ENCODE peak calls at places on chromosomes 16 and 17, in nine cellular contexts. One of them, this sample, is unnamed.

GRCh38 chr16:50669741-50670140 is 11.4 kb downstream of the SNX20 start:
- DNase-seq in CD8-positive, alpha-beta T cell: no peak
- DNase-seq in sigmoid colon: no peak
- DNase-seq in lung: no peak
- DNase-seq in lower lobe of right lung: peak
- DNase-seq in ovary: no peak
- DNase-seq in heart right ventricle: no peak
- DNase-seq in fibroblast of lung: no peak
- DNase-seq in tibial nerve: no peak
- DNase-seq in this sample: no peak

GRCh38 chr16:89491238-89491869 is 993 bp upstream of the ANKRD11 start:
- DNase-seq in CD8-positive, alpha-beta T cell: no peak
- DNase-seq in sigmoid colon: no peak
- DNase-seq in lung: no peak
- DNase-seq in lower lobe of right lung: no peak
- DNase-seq in ovary: no peak
- DNase-seq in heart right ventricle: no peak
- DNase-seq in fibroblast of lung: no peak
- DNase-seq in tibial nerve: no peak
- DNase-seq in this sample: no peak

GRCh38 chr17:33964344-33964979 is 290.6 kb upstream of the CCL2 start:
- DNase-seq in CD8-positive, alpha-beta T cell: no peak
- DNase-seq in sigmoid colon: no peak
- DNase-seq in lung: no peak
- DNase-seq in lower lobe of right lung: no peak
- DNase-seq in ovary: no peak
- DNase-seq in heart right ventricle: no peak
- DNase-seq in fibroblast of lung: no peak
- DNase-seq in tibial nerve: no peak
- DNase-seq in this sample: no peak

GRCh38 chr16:48542020-48542473 is 67.9 kb downstream of the N4BP1 start:
- DNase-seq in CD8-positive, alpha-beta T cell: no peak
- DNase-seq in sigmoid colon: peak
- DNase-seq in lung: peak
- DNase-seq in lower lobe of right lung: peak
- DNase-seq in ovary: peak
- DNase-seq in heart right ventricle: peak
- DNase-seq in fibroblast of lung: peak
- DNase-seq in tibial nerve: peak
- DNase-seq in this sample: peak

GRCh38 chr17:13306310-13306962 is 288.6 kb upstream of the ELAC2 start:
- DNase-seq in CD8-positive, alpha-beta T cell: no peak
- DNase-seq in sigmoid colon: no peak
- DNase-seq in lung: no peak
- DNase-seq in lower lobe of right lung: no peak
- DNase-seq in ovary: no peak
- DNase-seq in heart right ventricle: no peak
- DNase-seq in fibroblast of lung: peak
- DNase-seq in tibial nerve: no peak
- DNase-seq in this sample: no peak

GRCh38 chr16:73152731-73153130 is 104.8 kb upstream of the ZFHX3 start:
- DNase-seq in CD8-positive, alpha-beta T cell: no peak
- DNase-seq in sigmoid colon: no peak
- DNase-seq in lung: no peak
- DNase-seq in lower lobe of right lung: no peak
- DNase-seq in ovary: no peak
- DNase-seq in heart right ventricle: no peak
- DNase-seq in fibroblast of lung: peak
- DNase-seq in tibial nerve: no peak
- DNase-seq in this sample: no peak

GRCh38 chr16:8768701-8769100 is 28.7 kb downstream of the TMEM186 start:
- DNase-seq in CD8-positive, alpha-beta T cell: no peak
- DNase-seq in sigmoid colon: no peak
- DNase-seq in lung: no peak
- DNase-seq in lower lobe of right lung: no peak
- DNase-seq in ovary: no peak
- DNase-seq in heart right ventricle: no peak
- DNase-seq in fibroblast of lung: peak
- DNase-seq in tibial nerve: no peak
- DNase-seq in this sample: no peak

GRCh38 chr16:56269276-56269675 is 78.0 kb downstream of the GNAO1 start:
- DNase-seq in CD8-positive, alpha-beta T cell: no peak
- DNase-seq in sigmoid colon: peak
- DNase-seq in lung: no peak
- DNase-seq in lower lobe of right lung: no peak
- DNase-seq in ovary: no peak
- DNase-seq in heart right ventricle: no peak
- DNase-seq in fibroblast of lung: no peak
- DNase-seq in tibial nerve: no peak
- DNase-seq in this sample: no peak

GRCh38 chr17:17164156-17164555 is 42.0 kb downstream of the PLD6 start:
- DNase-seq in CD8-positive, alpha-beta T cell: no peak
- DNase-seq in sigmoid colon: no peak
- DNase-seq in lung: no peak
- DNase-seq in lower lobe of right lung: no peak
- DNase-seq in ovary: peak
- DNase-seq in heart right ventricle: no peak
- DNase-seq in fibroblast of lung: no peak
- DNase-seq in tibial nerve: no peak
- DNase-seq in this sample: no peak

GRCh38 chr17:42917236-42917603 is 16.6 kb downstream of the G6PC1 start:
- DNase-seq in CD8-positive, alpha-beta T cell: no peak
- DNase-seq in sigmoid colon: no peak
- DNase-seq in lung: no peak
- DNase-seq in lower lobe of right lung: no peak
- DNase-seq in ovary: no peak
- DNase-seq in heart right ventricle: no peak
- DNase-seq in fibroblast of lung: peak
- DNase-seq in tibial nerve: no peak
- DNase-seq in this sample: no peak

GRCh38 chr17:71494045-71494444 is 626.8 kb upstream of the SOX9 start:
- DNase-seq in CD8-positive, alpha-beta T cell: no peak
- DNase-seq in sigmoid colon: no peak
- DNase-seq in lung: no peak
- DNase-seq in lower lobe of right lung: no peak
- DNase-seq in ovary: no peak
- DNase-seq in heart right ventricle: no peak
- DNase-seq in fibroblast of lung: peak
- DNase-seq in tibial nerve: no peak
- DNase-seq in this sample: no peak

GRCh38 chr17:76038050-76038449 is 10.9 kb upstream of the EVPL start:
- DNase-seq in CD8-positive, alpha-beta T cell: no peak
- DNase-seq in sigmoid colon: no peak
- DNase-seq in lung: no peak
- DNase-seq in lower lobe of right lung: no peak
- DNase-seq in ovary: no peak
- DNase-seq in heart right ventricle: no peak
- DNase-seq in fibroblast of lung: no peak
- DNase-seq in tibial nerve: no peak
- DNase-seq in this sample: no peak

GRCh38 chr16:19068237-19068815 is 912 bp downstream of the COQ7 start:
- DNase-seq in CD8-positive, alpha-beta T cell: no peak
- DNase-seq in sigmoid colon: no peak
- DNase-seq in lung: no peak
- DNase-seq in lower lobe of right lung: no peak
- DNase-seq in ovary: peak
- DNase-seq in heart right ventricle: no peak
- DNase-seq in fibroblast of lung: no peak
- DNase-seq in tibial nerve: no peak
- DNase-seq in this sample: no peak

GRCh38 chr16:19062706-19063105 is 4.7 kb upstream of the COQ7 start:
- DNase-seq in CD8-positive, alpha-beta T cell: no peak
- DNase-seq in sigmoid colon: no peak
- DNase-seq in lung: no peak
- DNase-seq in lower lobe of right lung: no peak
- DNase-seq in ovary: no peak
- DNase-seq in heart right ventricle: no peak
- DNase-seq in fibroblast of lung: no peak
- DNase-seq in tibial nerve: no peak
- DNase-seq in this sample: no peak

GRCh38 chr16:19071811-19072777 is 4.7 kb downstream of the COQ7 start:
- DNase-seq in CD8-positive, alpha-beta T cell: peak
- DNase-seq in sigmoid colon: no peak
- DNase-seq in lung: peak
- DNase-seq in lower lobe of right lung: peak
- DNase-seq in ovary: no peak
- DNase-seq in heart right ventricle: peak
- DNase-seq in fibroblast of lung: peak
- DNase-seq in tibial nerve: peak
- DNase-seq in this sample: peak

GRCh38 chr16:19066988-19067348 is 446 bp upstream of the COQ7 start:
- DNase-seq in CD8-positive, alpha-beta T cell: no peak
- DNase-seq in sigmoid colon: no peak
- DNase-seq in lung: no peak
- DNase-seq in lower lobe of right lung: no peak
- DNase-seq in ovary: peak
- DNase-seq in heart right ventricle: no peak
- DNase-seq in fibroblast of lung: no peak
- DNase-seq in tibial nerve: no peak
- DNase-seq in this sample: no peak

GRCh38 chr16:19067349-19068236 is at the start of gene COQ7:
- DNase-seq in CD8-positive, alpha-beta T cell: peak
- DNase-seq in sigmoid colon: peak
- DNase-seq in lung: peak
- DNase-seq in lower lobe of right lung: peak
- DNase-seq in ovary: peak
- DNase-seq in heart right ventricle: peak
- DNase-seq in fibroblast of lung: peak
- DNase-seq in tibial nerve: peak
- DNase-seq in this sample: peak
- H3K4me3 ChIP-seq in CD8-positive, alpha-beta T cell: peak
- H3K4me3 ChIP-seq in sigmoid colon: peak
- H3K4me3 ChIP-seq in lung: peak
- H3K4me3 ChIP-seq in lower lobe of right lung: peak
- H3K4me3 ChIP-seq in ovary: peak
- H3K4me3 ChIP-seq in heart right ventricle: peak
- H3K4me3 ChIP-seq in fibroblast of lung: peak
- H3K4me3 ChIP-seq in tibial nerve: peak
- H3K4me3 ChIP-seq in this sample: peak

GRCh38 chr17:74574489-74575142 is 7.3 kb upstream of the CD300H start:
- DNase-seq in CD8-positive, alpha-beta T cell: no peak
- DNase-seq in sigmoid colon: no peak
- DNase-seq in lung: no peak
- DNase-seq in lower lobe of right lung: no peak
- DNase-seq in ovary: no peak
- DNase-seq in heart right ventricle: no peak
- DNase-seq in fibroblast of lung: no peak
- DNase-seq in tibial nerve: no peak
- DNase-seq in this sample: no peak

GRCh38 chr17:74569392-74570003 is 2.2 kb upstream of the CD300H start:
- DNase-seq in CD8-positive, alpha-beta T cell: no peak
- DNase-seq in sigmoid colon: no peak
- DNase-seq in lung: peak
- DNase-seq in lower lobe of right lung: peak
- DNase-seq in ovary: peak
- DNase-seq in heart right ventricle: no peak
- DNase-seq in fibroblast of lung: peak
- DNase-seq in tibial nerve: peak
- DNase-seq in this sample: peak

GRCh38 chr17:74571894-74572293 is 4.6 kb upstream of the CD300H start:
- DNase-seq in CD8-positive, alpha-beta T cell: no peak
- DNase-seq in sigmoid colon: no peak
- DNase-seq in lung: no peak
- DNase-seq in lower lobe of right lung: no peak
- DNase-seq in ovary: no peak
- DNase-seq in heart right ventricle: no peak
- DNase-seq in fibroblast of lung: no peak
- DNase-seq in tibial nerve: no peak
- DNase-seq in this sample: no peak

GRCh38 chr17:74569001-74569391 is 1.7 kb upstream of the CD300H start:
- DNase-seq in CD8-positive, alpha-beta T cell: no peak
- DNase-seq in sigmoid colon: no peak
- DNase-seq in lung: no peak
- DNase-seq in lower lobe of right lung: no peak
- DNase-seq in ovary: no peak
- DNase-seq in heart right ventricle: no peak
- DNase-seq in fibroblast of lung: no peak
- DNase-seq in tibial nerve: no peak
- DNase-seq in this sample: no peak

DNA sequence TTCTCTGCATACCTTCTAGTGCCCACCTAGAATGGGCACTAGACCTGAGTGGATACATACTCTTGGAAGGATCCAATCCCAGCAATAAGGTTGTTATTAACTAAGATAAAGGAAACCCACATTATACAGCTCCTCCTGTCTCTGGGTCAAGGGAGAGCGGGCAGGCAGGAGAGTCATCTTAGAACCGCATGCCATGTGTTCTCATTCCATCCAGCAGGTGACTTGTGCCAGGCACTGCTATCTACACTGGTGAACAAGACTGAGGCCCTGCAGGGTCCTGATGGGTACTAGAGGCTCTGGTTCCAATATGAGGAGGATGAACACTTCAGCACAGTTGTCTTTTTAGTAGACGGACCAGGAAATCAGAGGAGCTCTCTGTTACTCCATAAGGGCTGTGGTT is 5.9 kb upstream of the CD300H start:
- DNase-seq in CD8-positive, alpha-beta T cell: no peak
- DNase-seq in sigmoid colon: no peak
- DNase-seq in lung: no peak
- DNase-seq in lower lobe of right lung: no peak
- DNase-seq in ovary: no peak
- DNase-seq in heart right ventricle: no peak
- DNase-seq in fibroblast of lung: no peak
- DNase-seq in tibial nerve: no peak
- DNase-seq in this sample: no peak
- TF ChIP-seq CTCF in CD8-positive, alpha-beta T cell: no peak
- TF ChIP-seq CTCF in sigmoid colon: no peak
- TF ChIP-seq CTCF in lung: no peak
- TF ChIP-seq CTCF in lower lobe of right lung: no peak
- TF ChIP-seq CTCF in ovary: no peak
- TF ChIP-seq CTCF in heart right ventricle: no peak
- TF ChIP-seq CTCF in fibroblast of lung: no peak
- TF ChIP-seq CTCF in tibial nerve: no peak
- TF ChIP-seq CTCF in this sample: no peak

GRCh38 chr16:81266680-81267095 is 28.2 kb downstream of the BCO1 start:
- DNase-seq in CD8-positive, alpha-beta T cell: no peak
- DNase-seq in sigmoid colon: no peak
- DNase-seq in lung: no peak
- DNase-seq in lower lobe of right lung: no peak
- DNase-seq in ovary: no peak
- DNase-seq in heart right ventricle: no peak
- DNase-seq in fibroblast of lung: peak
- DNase-seq in tibial nerve: no peak
- DNase-seq in this sample: no peak
- H3K27ac ChIP-seq in CD8-positive, alpha-beta T cell: no peak
- H3K27ac ChIP-seq in sigmoid colon: peak
- H3K27ac ChIP-seq in lung: no peak
- H3K27ac ChIP-seq in lower lobe of right lung: no peak
- H3K27ac ChIP-seq in ovary: peak
- H3K27ac ChIP-seq in heart right ventricle: peak
- H3K27ac ChIP-seq in fibroblast of lung: no peak
- H3K27ac ChIP-seq in tibial nerve: no peak
- H3K27ac ChIP-seq in this sample: no peak

DNA sequence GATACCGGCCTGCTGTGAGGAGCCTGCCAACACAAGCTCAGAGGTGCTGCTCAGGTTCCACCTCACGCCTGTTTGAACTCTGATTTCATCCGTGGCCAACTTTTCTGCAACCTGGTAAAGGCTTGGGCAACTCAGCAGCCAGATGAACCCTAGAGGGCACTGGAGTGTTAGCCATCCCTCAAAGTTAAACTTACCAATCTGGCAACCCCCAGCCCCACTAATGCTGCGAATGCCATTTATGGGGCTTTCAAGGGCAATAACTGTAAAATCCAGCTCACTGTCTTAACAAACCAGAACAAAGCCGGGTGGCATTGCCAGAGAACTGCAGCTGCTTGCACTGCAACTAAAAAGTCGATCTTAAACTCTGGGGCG is 105.5 kb downstream of the AXIN2 start:
- DNase-seq in CD8-positive, alpha-beta T cell: no peak
- DNase-seq in sigmoid colon: no peak
- DNase-seq in lung: peak
- DNase-seq in lower lobe of right lung: no peak
- DNase-seq in ovary: peak
- DNase-seq in heart right ventricle: no peak
- DNase-seq in fibroblast of lung: no peak
- DNase-seq in tibial nerve: no peak
- DNase-seq in this sample: no peak
- H3K4me3 ChIP-seq in CD8-positive, alpha-beta T cell: no peak
- H3K4me3 ChIP-seq in sigmoid colon: no peak
- H3K4me3 ChIP-seq in lung: no peak
- H3K4me3 ChIP-seq in lower lobe of right lung: no peak
- H3K4me3 ChIP-seq in ovary: no peak
- H3K4me3 ChIP-seq in heart right ventricle: no peak
- H3K4me3 ChIP-seq in fibroblast of lung: no peak
- H3K4me3 ChIP-seq in tibial nerve: no peak
- H3K4me3 ChIP-seq in this sample: no peak